ENCODE peak calls at places on chromosome 17, in six cellular contexts. T is IMR-90, S is A549, P is GM12878, C is K562, W is HepG2. A is an unnamed sample.

GRCh38 chr17:75183999-75184884 is 1.5 kb upstream of the SUMO2 start:
- DNase-seq in P (no peak), T (no peak), C (peak), S (no peak), W (no peak), A (no peak)

GRCh38 chr17:50533720-50534148 is 1.2 kb downstream of the EPN3 start:
- DNase-seq in S (no peak), C (no peak), T (peak), W (no peak), P (no peak), A (no peak)

GRCh38 chr17:411416-412120 is 59.0 kb upstream of the RPH3AL start:
- DNase-seq in P (no peak), T (no peak), C (no peak), S (no peak), W (no peak), A (no peak)

GRCh38 chr17:74728033-74728701 is 8.9 kb upstream of the RAB37 start:
- DNase-seq in S (no peak), C (no peak), P (no peak), W (no peak), T (no peak), A (no peak)

GRCh38 chr17:3915642-3916012 is 638 bp downstream of the P2RX1 start:
- DNase-seq in W (no peak), S (no peak), P (no peak), C (no peak), T (no peak), A (no peak)

GRCh38 chr17:72370819-72371218 is 250.0 kb downstream of the SOX9 start:
- DNase-seq in W (no peak), S (peak), C (peak), T (peak), P (no peak), A (no peak)

GRCh38 chr17:72123496-72123963 is 2.7 kb downstream of the SOX9 start:
- DNase-seq in W (no peak), C (no peak), S (no peak), P (no peak), T (no peak), A (no peak)

GRCh38 chr17:63681530-63681929 is 18.4 kb downstream of the LIMD2 start:
- DNase-seq in C (no peak), S (no peak), P (no peak), T (no peak), W (no peak), A (no peak)

GRCh38 chr17:14201595-14201994 is 35.1 kb downstream of the CDRT15 start:
- DNase-seq in T (no peak), P (no peak), S (no peak), C (no peak), W (no peak), A (no peak)

GRCh38 chr17:38550661-38551060 is 55.1 kb downstream of the SRCIN1 start:
- DNase-seq in P (no peak), W (no peak), T (peak), C (no peak), S (no peak), A (no peak)

GRCh38 chr17:75065562-75066151 is 18.6 kb downstream of the KCTD2 start:
- DNase-seq in C (no peak), W (no peak), T (no peak), P (no peak), S (no peak), A (no peak)

GRCh38 chr17:40433551-40434384 is 9.5 kb upstream of the IGFBP4 start:
- DNase-seq in P (no peak), W (no peak), T (no peak), S (peak), C (peak), A (peak)

GRCh38 chr17:63698886-63699637 is 863 bp downstream of the LIMD2 start:
- DNase-seq in P (peak), C (no peak), T (peak), S (no peak), W (peak), A (no peak)

GRCh38 chr17:33469911-33470310 is 176.8 kb upstream of the ASIC2 start:
- DNase-seq in S (no peak), T (peak), W (no peak), C (no peak), P (no peak), A (no peak)

GRCh38 chr17:8904686-8905085 is 37.2 kb upstream of the PIK3R6 start:
- DNase-seq in P (no peak), W (no peak), T (no peak), S (no peak), C (no peak), A (no peak)

GRCh38 chr17:67359960-67360817 is 6.2 kb downstream of the PSMD12 start:
- DNase-seq in T (peak), C (peak), P (no peak), W (no peak), S (peak), A (no peak)

GRCh38 chr17:79202476-79202875 is 127.9 kb downstream of the ENGASE start:
- DNase-seq in T (no peak), S (no peak), W (no peak), C (no peak), P (no peak), A (no peak)

GRCh38 chr17:39757931-39758873 is 20.5 kb downstream of the GRB7 start:
- DNase-seq in C (no peak), P (peak), S (no peak), T (no peak), W (no peak), A (no peak)

GRCh38 chr17:82497483-82498405 is 21.8 kb upstream of the FOXK2 start:
- DNase-seq in S (no peak), P (no peak), C (no peak), T (peak), W (no peak), A (peak)

GRCh38 chr17:34252138-34252889 is 2.8 kb upstream of the CCL2 start:
- DNase-seq in T (peak), P (peak), C (peak), W (no peak), S (peak), A (no peak)

GRCh38 chr17:43932357-43932756 is 9.9 kb downstream of the PPY start:
- DNase-seq in P (no peak), S (no peak), W (no peak), C (no peak), T (no peak), A (no peak)

GRCh38 chr17:29713626-29714025 is 90.9 kb upstream of the CORO6 start:
- DNase-seq in S (no peak), T (no peak), C (no peak), W (no peak), P (peak), A (no peak)
- TF ChIP-seq BHLHE40 in S (no peak), T (no peak), C (no peak), W (no peak), P (no peak), A (no peak)

GRCh38 chr17:17818088-17818526 is 18.7 kb downstream of the SREBF1 start:
- DNase-seq in S (no peak), T (peak), W (no peak), P (no peak), C (peak), A (peak)
- TF ChIP-seq BHLHE40 in S (no peak), T (no peak), W (no peak), P (no peak), C (no peak), A (no peak)

GRCh38 chr17:35291802-35292201 is 48.9 kb downstream of the SLFN5 start:
- DNase-seq in S (no peak), P (no peak), W (no peak), C (no peak), T (peak), A (no peak)
- TF ChIP-seq BHLHE40 in S (no peak), P (no peak), W (no peak), C (no peak), T (no peak), A (no peak)

DNA sequence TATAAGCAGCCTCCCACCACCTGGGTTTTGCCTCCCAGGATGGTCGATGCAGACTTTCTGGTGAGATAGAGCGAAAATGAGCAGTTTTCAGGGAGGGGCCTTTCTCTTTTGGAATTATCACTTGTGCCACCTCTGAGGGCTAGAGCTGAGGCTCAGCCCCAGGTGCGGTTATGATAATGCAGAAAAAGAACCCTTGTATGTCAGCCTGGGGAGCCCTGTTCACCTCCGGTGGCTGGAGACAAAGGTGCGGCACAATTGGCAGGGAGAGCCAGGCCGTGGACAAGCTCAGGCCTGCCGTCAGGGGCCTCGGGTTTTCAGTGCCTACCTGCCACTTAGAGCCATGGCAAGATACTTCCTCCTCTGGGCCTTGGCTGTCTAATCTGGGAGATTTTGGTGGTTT is 4.4 kb downstream of the SCPEP1 start:
- DNase-seq in T (no peak), P (no peak), W (no peak), S (no peak), C (peak), A (no peak)
- TF ChIP-seq BHLHE40 in T (no peak), P (no peak), W (no peak), S (no peak), C (no peak), A (no peak)

DNA sequence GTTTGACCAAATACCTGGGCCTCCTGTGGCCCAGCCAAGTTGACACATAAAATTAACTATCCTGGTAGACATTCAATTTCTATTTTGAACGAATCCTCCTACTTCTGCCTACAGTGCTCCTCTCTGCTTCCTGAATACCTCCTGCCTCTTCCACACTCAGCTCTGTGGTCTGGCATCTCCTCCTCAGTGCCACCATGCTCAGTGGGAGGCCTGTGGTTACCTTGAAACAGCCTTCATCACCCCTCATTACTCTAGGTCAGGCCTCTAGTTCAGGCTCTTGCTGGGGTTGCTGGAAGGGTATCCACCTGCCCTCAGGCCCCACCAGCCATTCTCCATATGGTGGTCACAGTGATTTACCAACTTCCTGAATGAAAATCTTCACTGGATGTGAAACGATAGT is 5.1 kb downstream of the LYRM9 start:
- DNase-seq in S (no peak), C (no peak), P (no peak), W (no peak), T (no peak), A (no peak)
- TF ChIP-seq BHLHE40 in S (no peak), C (no peak), P (no peak), W (no peak), T (no peak), A (no peak)

GRCh38 chr17:48545539-48545938 is 630 bp upstream of the HOXB2 start:
- DNase-seq in S (no peak), C (no peak), W (no peak), T (peak), P (no peak), A (no peak)

GRCh38 chr17:48548687-48549621 is 4.0 kb upstream of the HOXB2 start:
- DNase-seq in P (no peak), S (no peak), T (peak), C (no peak), W (no peak), A (no peak)

GRCh38 chr17:48546187-48546923 is 1.4 kb upstream of the HOXB2 start:
- DNase-seq in T (peak), W (no peak), C (peak), P (no peak), S (no peak), A (no peak)

GRCh38 chr17:48547839-48548686 is 3.2 kb upstream of the HOXB2 start:
- DNase-seq in T (peak), C (peak), P (no peak), S (no peak), W (no peak), A (peak)

DNA sequence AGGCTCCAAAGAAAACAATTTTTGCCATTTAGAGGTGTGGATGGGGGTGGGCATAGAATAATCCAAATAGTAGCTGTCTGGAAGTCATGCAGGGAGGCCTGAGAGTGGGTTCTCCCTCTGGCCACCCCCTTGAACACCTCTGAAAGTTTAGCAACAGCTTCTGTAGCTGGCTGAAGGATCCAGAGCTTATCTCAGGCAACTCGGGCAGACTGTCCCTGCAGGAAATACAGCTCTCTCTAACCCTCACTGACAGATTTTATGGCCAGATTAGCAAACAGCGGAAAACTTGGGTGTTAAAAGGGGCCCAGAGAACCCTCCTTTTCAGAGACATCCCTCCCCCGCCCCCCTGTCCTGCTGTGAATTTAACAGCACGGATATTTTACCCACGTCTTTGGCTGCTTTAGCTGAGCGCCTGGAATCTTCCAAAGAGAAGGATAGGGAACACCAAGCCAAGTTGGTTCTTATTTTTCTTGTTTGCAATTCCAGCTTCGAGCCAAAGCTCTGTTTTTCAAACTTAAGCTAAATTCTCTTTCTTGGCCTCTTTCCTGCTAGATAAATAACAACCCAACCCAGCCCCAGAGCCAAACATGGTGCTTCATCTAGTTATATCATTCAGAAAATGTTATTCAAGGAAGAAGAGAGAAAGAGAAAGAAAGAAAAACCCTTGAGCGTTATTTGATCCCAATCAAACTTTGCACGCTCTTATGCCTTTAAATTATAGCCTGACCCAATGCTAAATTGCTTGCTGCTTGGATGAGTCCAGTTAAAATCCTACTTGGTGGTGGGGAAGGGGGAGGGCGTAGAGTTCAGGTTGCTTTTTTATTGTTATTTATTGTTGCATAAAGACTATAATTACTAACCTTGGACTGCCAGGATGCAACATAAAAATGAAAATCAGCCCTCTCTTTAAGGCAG is 2.3 kb upstream of the HOXB2 start:
- DNase-seq in P (no peak), W (no peak), C (peak), S (no peak), T (peak), A (peak)
- TF ChIP-seq BHLHE40 in P (no peak), W (no peak), C (no peak), S (no peak), T (no peak), A (no peak)

GRCh38 chr17:6100891-6101290 is 30.7 kb downstream of the WSCD1 start:
- DNase-seq in S (no peak), T (no peak), W (no peak), P (no peak), C (no peak), A (no peak)
- TF ChIP-seq BHLHE40 in S (no peak), T (no peak), W (no peak), P (no peak), C (no peak), A (no peak)

GRCh38 chr17:36933174-36934143 is 3.8 kb upstream of the LHX1 start:
- DNase-seq in W (no peak), C (no peak), P (no peak), S (no peak), T (no peak), A (no peak)
- TF ChIP-seq BHLHE40 in W (no peak), C (no peak), P (no peak), S (no peak), T (no peak), A (no peak)

GRCh38 chr17:31915456-31916100 is 14.1 kb upstream of the UTP6 start:
- DNase-seq in C (no peak), P (no peak), W (no peak), S (no peak), T (peak), A (no peak)
- TF ChIP-seq BHLHE40 in C (no peak), P (no peak), W (no peak), S (no peak), T (no peak), A (no peak)

GRCh38 chr17:77437017-77437416 is 296.2 kb downstream of the SEC14L1 start:
- DNase-seq in C (no peak), S (no peak), T (peak), P (no peak), W (no peak), A (no peak)
- TF ChIP-seq BHLHE40 in C (no peak), S (no peak), T (no peak), P (no peak), W (no peak), A (no peak)

A was measured in HEK293T.